ENCODE peak calls at places on chromosomes 12 and 14, in four cellular contexts. One of them, this sample, is unnamed.

GRCh38 chr12:97404549-97404948 is 58.1 kb upstream of the RMST start:
- DNase-seq in GM12878: peak
- DNase-seq in K562: peak
- DNase-seq in HepG2: peak
- DNase-seq in this sample: peak

GRCh38 chr12:948238-948637 is 1.3 kb downstream of the RAD52 start:
- DNase-seq in GM12878: no peak
- DNase-seq in HepG2: no peak
- DNase-seq in K562: no peak
- DNase-seq in this sample: no peak

GRCh38 chr14:20801726-20802125 is 918 bp downstream of the RNASE1 start:
- DNase-seq in HepG2: no peak
- DNase-seq in GM12878: no peak
- DNase-seq in K562: peak
- DNase-seq in this sample: no peak

GRCh38 chr12:71107976-71108749 is 49.6 kb downstream of the TSPAN8 start:
- DNase-seq in K562: no peak
- DNase-seq in GM12878: no peak
- DNase-seq in HepG2: no peak
- DNase-seq in this sample: no peak

GRCh38 chr12:94706250-94706661 is 55.9 kb upstream of the TMCC3 start:
- DNase-seq in GM12878: peak
- DNase-seq in K562: no peak
- DNase-seq in HepG2: no peak
- DNase-seq in this sample: no peak

GRCh38 chr14:31682768-31683167 is 121.6 kb downstream of the NUBPL start:
- DNase-seq in K562: no peak
- DNase-seq in HepG2: no peak
- DNase-seq in GM12878: no peak
- DNase-seq in this sample: no peak

GRCh38 chr12:12353276-12353675 is 3.2 kb upstream of the MANSC1 start:
- DNase-seq in K562: no peak
- DNase-seq in GM12878: no peak
- DNase-seq in HepG2: no peak
- DNase-seq in this sample: no peak

GRCh38 chr14:24818054-24818822 is 184.2 kb upstream of the GZMB start:
- DNase-seq in HepG2: peak
- DNase-seq in GM12878: no peak
- DNase-seq in K562: no peak
- DNase-seq in this sample: no peak

GRCh38 chr12:106252056-106252455 is 4.2 kb upstream of the CKAP4 start:
- DNase-seq in K562: no peak
- DNase-seq in GM12878: no peak
- DNase-seq in HepG2: no peak
- DNase-seq in this sample: no peak

GRCh38 chr12:79001404-79001803 is 136.8 kb downstream of the SYT1 start:
- DNase-seq in GM12878: no peak
- DNase-seq in K562: no peak
- DNase-seq in HepG2: no peak
- DNase-seq in this sample: no peak

GRCh38 chr12:43206396-43206795 is 345.6 kb downstream of the ADAMTS20 start:
- DNase-seq in K562: no peak
- DNase-seq in HepG2: no peak
- DNase-seq in GM12878: no peak
- DNase-seq in this sample: no peak

GRCh38 chr14:68729556-68729955 is 63.3 kb downstream of the ZFP36L1 start:
- DNase-seq in K562: no peak
- DNase-seq in GM12878: no peak
- DNase-seq in HepG2: no peak
- DNase-seq in this sample: no peak

GRCh38 chr14:51298895-51299294 is 58.8 kb downstream of the TMX1 start:
- DNase-seq in K562: no peak
- DNase-seq in GM12878: no peak
- DNase-seq in HepG2: no peak
- DNase-seq in this sample: no peak

GRCh38 chr12:120367252-120367923 is 1.6 kb downstream of the MSI1 start:
- DNase-seq in K562: peak
- DNase-seq in GM12878: no peak
- DNase-seq in HepG2: no peak
- DNase-seq in this sample: peak

GRCh38 chr12:19034937-19035336 is 94.6 kb upstream of the PLEKHA5 start:
- DNase-seq in K562: no peak
- DNase-seq in HepG2: no peak
- DNase-seq in GM12878: no peak
- DNase-seq in this sample: no peak

GRCh38 chr14:87430810-87431209 is 562.2 kb downstream of the GALC start:
- DNase-seq in GM12878: no peak
- DNase-seq in K562: no peak
- DNase-seq in HepG2: peak
- DNase-seq in this sample: no peak

GRCh38 chr14:72567226-72567625 is 326.7 kb downstream of the DPF3 start:
- DNase-seq in K562: peak
- DNase-seq in GM12878: no peak
- DNase-seq in HepG2: no peak
- DNase-seq in this sample: no peak

GRCh38 chr12:50603817-50604639 is 99.2 kb downstream of the DIP2B start:
- DNase-seq in GM12878: no peak
- DNase-seq in HepG2: no peak
- DNase-seq in K562: no peak
- DNase-seq in this sample: no peak

GRCh38 chr12:78963439-78964222 is 99.1 kb downstream of the SYT1 start:
- DNase-seq in K562: no peak
- DNase-seq in GM12878: no peak
- DNase-seq in HepG2: no peak
- DNase-seq in this sample: no peak

GRCh38 chr14:53152909-53153701 is at the start of gene DDHD1:
- DNase-seq in K562: peak
- DNase-seq in HepG2: peak
- DNase-seq in GM12878: peak
- DNase-seq in this sample: peak

GRCh38 chr12:79143803-79144202 is 279.2 kb downstream of the SYT1 start:
- DNase-seq in GM12878: no peak
- DNase-seq in HepG2: no peak
- DNase-seq in K562: no peak
- DNase-seq in this sample: no peak

GRCh38 chr12:54300732-54301427 is at the start of gene NFE2:
- DNase-seq in HepG2: peak
- DNase-seq in GM12878: no peak
- DNase-seq in K562: peak
- DNase-seq in this sample: peak

GRCh38 chr14:68232643-68233055 is 413.1 kb downstream of the RAD51B start:
- DNase-seq in HepG2: peak
- DNase-seq in K562: no peak
- DNase-seq in GM12878: peak
- DNase-seq in this sample: no peak

GRCh38 chr12:23057571-23057970 is 432.6 kb downstream of the ETNK1 start:
- DNase-seq in HepG2: no peak
- DNase-seq in K562: no peak
- DNase-seq in GM12878: no peak
- DNase-seq in this sample: no peak

GRCh38 chr12:55019784-55020183 is at the start of gene NEUROD4:
- DNase-seq in K562: peak
- DNase-seq in GM12878: no peak
- DNase-seq in HepG2: peak
- DNase-seq in this sample: peak

GRCh38 chr12:62862259-62862881 is 72.6 kb downstream of the PPM1H start:
- DNase-seq in GM12878: no peak
- DNase-seq in K562: no peak
- DNase-seq in HepG2: no peak
- DNase-seq in this sample: no peak

GRCh38 chr12:9796916-9797315 is 30.4 kb upstream of the KLRF1 start:
- DNase-seq in K562: no peak
- DNase-seq in HepG2: no peak
- DNase-seq in GM12878: no peak
- DNase-seq in this sample: no peak

GRCh38 chr12:87082756-87083155 is 826.6 kb upstream of the MGAT4C start:
- DNase-seq in K562: no peak
- DNase-seq in GM12878: no peak
- DNase-seq in HepG2: no peak
- DNase-seq in this sample: no peak

GRCh38 chr12:30795660-30796507 is 41.1 kb upstream of the CAPRIN2 start:
- DNase-seq in HepG2: peak
- DNase-seq in K562: peak
- DNase-seq in GM12878: no peak
- DNase-seq in this sample: peak

GRCh38 chr12:119090865-119091264 is 87.9 kb upstream of the HSPB8 start:
- DNase-seq in GM12878: no peak
- DNase-seq in HepG2: no peak
- DNase-seq in K562: no peak
- DNase-seq in this sample: no peak

GRCh38 chr14:67815573-67816235 is 686 bp downstream of the ZFYVE26 start:
- DNase-seq in HepG2: no peak
- DNase-seq in K562: no peak
- DNase-seq in GM12878: no peak
- DNase-seq in this sample: no peak

GRCh38 chr12:54890339-54890738 is 36.0 kb downstream of the MUCL1 start:
- DNase-seq in HepG2: no peak
- DNase-seq in K562: no peak
- DNase-seq in GM12878: no peak
- DNase-seq in this sample: no peak

GRCh38 chr14:43898709-43899108 is 608.4 kb downstream of the FSCB start:
- DNase-seq in K562: no peak
- DNase-seq in GM12878: no peak
- DNase-seq in HepG2: peak
- DNase-seq in this sample: no peak

GRCh38 chr12:109720152-109720855 is 6.7 kb downstream of the FAM222A start:
- DNase-seq in GM12878: no peak
- DNase-seq in HepG2: no peak
- DNase-seq in K562: no peak
- DNase-seq in this sample: no peak
- TF ChIP-seq CREM in GM12878: no peak
- TF ChIP-seq CREM in HepG2: no peak
- TF ChIP-seq CREM in K562: no peak
- TF ChIP-seq CREM in this sample: no peak

GRCh38 chr12:104488383-104488782 is 31.6 kb downstream of the CHST11 start:
- DNase-seq in GM12878: no peak
- DNase-seq in HepG2: no peak
- DNase-seq in K562: no peak
- DNase-seq in this sample: no peak

GRCh38 chr12:104486416-104486815 is 29.7 kb downstream of the CHST11 start:
- DNase-seq in HepG2: no peak
- DNase-seq in GM12878: no peak
- DNase-seq in K562: no peak
- DNase-seq in this sample: no peak

GRCh38 chr12:104482748-104483147 is 26.0 kb downstream of the CHST11 start:
- DNase-seq in HepG2: no peak
- DNase-seq in K562: no peak
- DNase-seq in GM12878: no peak
- DNase-seq in this sample: no peak

GRCh38 chr12:104486943-104487819 is 30.4 kb downstream of the CHST11 start:
- DNase-seq in GM12878: no peak
- DNase-seq in HepG2: no peak
- DNase-seq in K562: no peak
- DNase-seq in this sample: no peak

GRCh38 chr12:104485651-104486341 is 29.0 kb downstream of the CHST11 start:
- DNase-seq in K562: peak
- DNase-seq in GM12878: no peak
- DNase-seq in HepG2: no peak
- DNase-seq in this sample: no peak
- TF ChIP-seq CREM in K562: no peak
- TF ChIP-seq CREM in GM12878: no peak
- TF ChIP-seq CREM in HepG2: no peak
- TF ChIP-seq CREM in this sample: no peak

DNA sequence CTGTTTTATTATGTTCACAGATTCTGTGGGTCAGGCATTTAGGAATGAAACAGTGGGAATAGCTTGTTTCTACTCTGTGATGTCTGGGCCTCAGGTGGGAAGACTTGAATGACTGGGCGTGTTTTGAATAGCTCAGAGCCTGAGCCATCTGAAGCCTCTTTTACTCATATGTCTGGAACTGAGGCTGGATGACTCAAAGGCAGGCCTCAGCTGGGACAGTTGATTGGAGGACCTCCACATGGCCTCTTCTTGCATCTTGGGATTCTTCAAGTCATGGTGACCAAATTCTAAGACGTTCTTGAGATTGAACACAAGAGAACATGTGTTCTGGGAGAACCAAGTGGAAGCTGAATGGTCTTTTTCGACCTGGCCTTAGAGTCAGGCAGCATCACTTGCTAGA is 45.8 kb upstream of the TBX3 start:
- DNase-seq in HepG2: no peak
- DNase-seq in GM12878: no peak
- DNase-seq in K562: no peak
- DNase-seq in this sample: no peak
- TF ChIP-seq CREM in HepG2: no peak
- TF ChIP-seq CREM in GM12878: no peak
- TF ChIP-seq CREM in K562: no peak
- TF ChIP-seq CREM in this sample: no peak

DNA sequence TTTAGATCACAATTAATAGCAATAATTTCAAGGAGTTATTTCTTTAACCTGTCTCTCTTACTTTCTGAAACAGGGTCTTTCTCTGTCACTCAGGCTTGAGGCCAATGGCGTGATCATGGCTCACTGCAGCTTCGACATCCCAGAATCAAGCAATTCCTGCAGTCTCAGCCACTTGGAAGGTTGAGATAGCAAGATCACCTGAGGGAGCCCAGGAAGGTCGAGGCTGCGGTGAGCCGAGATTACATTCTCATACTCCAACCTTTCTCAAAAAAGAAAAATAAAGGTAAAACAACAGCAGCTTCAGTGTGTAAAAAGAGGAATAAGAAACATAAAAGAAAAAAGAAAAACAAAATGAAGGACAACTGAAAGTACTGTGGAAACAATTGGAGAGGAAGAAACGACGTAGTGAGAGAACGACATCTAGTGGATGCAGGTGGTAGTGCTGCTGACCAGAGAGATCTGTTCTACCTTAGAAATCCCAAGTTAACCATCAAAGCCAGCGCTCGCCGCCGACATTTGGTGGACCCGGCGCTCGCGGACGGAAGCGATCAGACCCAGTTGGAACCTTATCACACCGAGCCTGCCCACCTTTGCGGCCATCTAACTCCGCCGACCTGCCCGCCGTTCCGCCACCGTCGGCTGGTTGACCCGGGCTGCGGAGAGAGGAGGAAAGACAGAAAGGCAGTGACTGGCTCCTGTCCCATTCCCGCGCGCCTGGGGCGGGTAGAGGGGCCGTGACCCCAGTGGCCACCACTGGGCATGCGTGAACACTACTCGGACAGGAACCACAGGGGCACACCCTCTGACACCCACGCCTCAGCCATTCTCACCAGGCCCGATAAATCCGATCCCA is 196.1 kb downstream of the ALG10 start:
- DNase-seq in HepG2: peak
- DNase-seq in GM12878: peak
- DNase-seq in K562: peak
- DNase-seq in this sample: peak
- TF ChIP-seq CREM in HepG2: no peak
- TF ChIP-seq CREM in GM12878: no peak
- TF ChIP-seq CREM in K562: peak
- TF ChIP-seq CREM in this sample: no peak

GRCh38 chr12:80189241-80189640 is 89.9 kb downstream of the OTOGL start:
- DNase-seq in GM12878: no peak
- DNase-seq in K562: no peak
- DNase-seq in HepG2: no peak
- DNase-seq in this sample: no peak
- TF ChIP-seq CREM in GM12878: no peak
- TF ChIP-seq CREM in K562: no peak
- TF ChIP-seq CREM in HepG2: no peak
- TF ChIP-seq CREM in this sample: no peak

This sample was measured in WTC11.